ENCODE peak calls at places on chromosome 10, in seven cellular contexts. O, T, B, P, C, A and Z are unnamed samples.

GRCh38 chr10:70558871-70559810 is 43.4 kb downstream of the PRF1 start:
- DNase-seq in P (peak; percentile 91), A (peak; percentile 80), B (peak; percentile 75), C (no peak), O (peak; percentile 48), T (peak; percentile 65), Z (peak; percentile 19)

GRCh38 chr10:5812283-5813090 is 747 bp downstream of the GDI2 start:
- DNase-seq in C (no peak), T (no peak), O (no peak), A (peak; percentile 73), B (peak; percentile 82), P (peak; percentile 62), Z (peak; percentile 43)

GRCh38 chr10:17113889-17114288 is 15.7 kb downstream of the CUBN start:
- DNase-seq in B (no peak), T (no peak), O (no peak), P (no peak), A (no peak), C (no peak), Z (peak; percentile 46)

GRCh38 chr10:86053675-86054074 is 312.9 kb downstream of the GRID1 start:
- DNase-seq in B (no peak), P (no peak), A (no peak), C (no peak), T (no peak), O (no peak), Z (no peak)

GRCh38 chr10:115092555-115093285 is 445 bp upstream of the ATRNL1 start:
- DNase-seq in P (no peak), C (no peak), T (no peak), B (peak; percentile 92), O (no peak), A (peak; percentile 72), Z (peak; percentile 22)

GRCh38 chr10:58662314-58662713 is 149.6 kb downstream of the BICC1 start:
- DNase-seq in T (no peak), P (no peak), C (no peak), O (peak; percentile 89), A (no peak), B (no peak), Z (no peak)

GRCh38 chr10:119706521-119707278 is 19.1 kb upstream of the INPP5F start:
- DNase-seq in A (no peak), T (no peak), C (no peak), O (no peak), P (no peak), B (no peak), Z (no peak)

GRCh38 chr10:131500892-131501291 is 189.4 kb upstream of the TCERG1L start:
- DNase-seq in A (no peak), B (no peak), P (no peak), T (no peak), C (no peak), O (no peak), Z (no peak)

GRCh38 chr10:45373783-45374450 is at the start of gene ALOX5:
- DNase-seq in B (peak; percentile 66), A (peak; percentile 78), O (no peak), T (no peak), C (no peak), P (peak; percentile 93), Z (no peak)

GRCh38 chr10:97888641-97889262 is 39.1 kb downstream of the GOLGA7B start:
- DNase-seq in T (peak; percentile 58), C (no peak), P (no peak), B (peak; percentile 88), O (no peak), A (no peak), Z (peak; percentile 54)

GRCh38 chr10:47421057-47421952 is 37.2 kb upstream of the ZNF488 start:
- DNase-seq in B (no peak), P (no peak), T (peak; percentile 64), C (no peak), A (no peak), O (no peak), Z (no peak)

GRCh38 chr10:103659674-103660363 is 166.3 kb downstream of the NEURL1 start:
- DNase-seq in A (no peak), C (no peak), B (no peak), P (no peak), T (no peak), O (peak; percentile 75), Z (peak; percentile 52)

GRCh38 chr10:29344073-29344820 is 55.4 kb downstream of the LYZL1 start:
- DNase-seq in B (no peak), A (no peak), C (no peak), P (no peak), T (no peak), O (no peak), Z (peak; percentile 68)

GRCh38 chr10:46524471-46525176 is 31.8 kb downstream of the GPRIN2 start:
- DNase-seq in C (no peak), O (no peak), P (peak; percentile 70), A (no peak), B (peak; percentile 46), T (peak; percentile 21), Z (peak; percentile 51)

GRCh38 chr10:7520496-7521485 is 110.0 kb upstream of the SFMBT2 start:
- DNase-seq in O (no peak), P (no peak), C (peak; percentile 65), B (no peak), A (no peak), T (no peak), Z (no peak)

GRCh38 chr10:24132741-24133140 is 76.2 kb upstream of the KIAA1217 start:
- DNase-seq in T (no peak), A (no peak), B (no peak), O (no peak), P (no peak), C (no peak), Z (no peak)

GRCh38 chr10:129993621-129994020 is 29.5 kb upstream of the EBF3 start:
- DNase-seq in T (no peak), P (no peak), A (no peak), B (no peak), O (no peak), C (no peak), Z (no peak)

GRCh38 chr10:77311186-77311585 is 326.4 kb downstream of the KCNMA1 start:
- DNase-seq in B (no peak), O (no peak), C (no peak), T (no peak), A (no peak), P (peak; percentile 21), Z (no peak)

GRCh38 chr10:110500515-110500905 is 2.8 kb downstream of the DUSP5 start:
- DNase-seq in A (no peak), O (no peak), C (no peak), B (no peak), P (no peak), T (no peak), Z (peak; percentile 51)

GRCh38 chr10:127227663-127228062 is 31.3 kb upstream of the INSYN2A start:
- DNase-seq in P (no peak), C (no peak), O (peak; percentile 74), B (no peak), A (no peak), T (no peak), Z (no peak)

GRCh38 chr10:6128591-6129383 is 40.0 kb downstream of the RBM17 start:
- DNase-seq in C (no peak), T (no peak), A (no peak), O (no peak), B (peak; percentile 9), P (no peak), Z (peak; percentile 29)

GRCh38 chr10:93098816-93099215 is 25.1 kb downstream of the CYP26A1 start:
- DNase-seq in C (no peak), O (no peak), A (no peak), P (no peak), B (no peak), T (no peak), Z (no peak)

GRCh38 chr10:123583639-123584418 is 82.3 kb upstream of the GPR26 start:
- DNase-seq in O (peak; percentile 34), T (peak; percentile 63), C (no peak), B (peak; percentile 79), A (peak; percentile 94), P (peak; percentile 44), Z (peak; percentile 55)
- H2AFZ ChIP-seq in O (no peak overlapping the region), T (peak overlapping the region; percentile 74), C (no peak overlapping the region), B (no peak overlapping the region), A (peak overlapping the region; percentile 69), P (no peak overlapping the region), Z (no peak overlapping the region)

DNA sequence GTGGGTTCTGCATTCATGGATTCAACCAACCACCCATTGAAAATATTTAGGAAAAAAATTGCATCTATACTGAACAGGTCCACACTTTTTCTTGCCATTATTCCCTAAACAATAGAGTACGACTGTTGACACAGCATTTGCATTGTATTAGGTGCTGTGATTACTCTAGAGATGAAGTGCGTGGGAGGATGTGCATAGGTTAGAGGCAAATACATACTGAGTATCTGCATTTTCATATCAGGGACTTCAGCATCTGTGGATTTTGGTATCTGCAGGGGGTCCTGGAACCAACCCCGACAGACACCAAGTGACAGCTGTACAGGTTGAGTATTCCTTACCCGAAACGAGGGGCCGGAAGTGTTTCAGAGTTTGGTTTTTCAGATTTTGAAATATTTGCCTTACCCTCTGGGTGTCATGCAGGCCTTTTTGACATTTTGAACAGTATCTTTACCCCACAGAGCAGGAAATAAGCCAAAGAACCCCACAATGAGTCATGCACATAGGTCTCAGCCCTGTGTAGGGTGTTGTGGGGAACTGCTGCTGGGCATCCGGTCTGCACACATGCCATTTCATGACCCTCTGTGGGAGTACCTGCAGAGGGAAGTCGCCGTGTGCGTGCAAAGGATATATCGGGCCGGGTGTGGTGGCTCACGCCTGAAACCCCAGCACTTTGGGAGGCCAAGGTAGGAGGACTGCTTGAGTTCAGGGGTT is 14.5 kb downstream of the NUDT5 start:
- DNase-seq in T (no peak), A (no peak), C (peak; percentile 31), O (no peak), P (no peak), B (no peak), Z (no peak)
- TF ChIP-seq MAX in T (no peak), A (no peak), C (no peak), O (no peak), P (no peak), B (no peak), Z (no peak)

DNA sequence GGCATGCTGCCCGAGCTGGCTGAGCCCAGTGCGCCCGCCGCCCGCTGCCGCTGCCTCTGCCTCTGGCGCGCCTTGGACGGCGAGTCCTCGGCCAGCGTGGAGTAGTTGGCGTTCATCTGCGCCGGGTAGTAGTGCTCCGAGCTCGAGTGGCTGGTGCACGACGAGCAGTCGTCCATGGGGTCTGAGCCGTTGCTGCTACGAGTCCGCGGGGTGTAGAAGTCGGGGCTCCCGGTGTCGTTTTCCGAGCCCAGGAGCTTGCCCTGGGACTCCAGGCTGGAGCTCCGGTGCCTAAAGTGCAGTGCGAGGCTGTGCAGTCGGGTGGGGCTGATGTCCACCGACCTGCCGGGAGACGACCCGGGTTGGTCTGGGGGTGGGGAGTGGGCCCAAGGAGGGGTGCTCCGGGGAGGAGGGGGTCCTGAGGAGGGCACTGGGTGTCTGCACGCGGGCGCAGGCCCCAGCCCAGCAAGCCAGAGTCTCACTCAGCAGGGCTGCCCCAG is 70.5 kb downstream of the PRPF18 start:
- DNase-seq in O (no peak), A (no peak), C (no peak), P (no peak), B (no peak), T (no peak), Z (no peak)
- H2AFZ ChIP-seq in O (no peak overlapping the region), A (no peak overlapping the region), C (no peak overlapping the region), P (no peak overlapping the region), B (no peak overlapping the region), T (no peak overlapping the region), Z (no peak overlapping the region)

DNA sequence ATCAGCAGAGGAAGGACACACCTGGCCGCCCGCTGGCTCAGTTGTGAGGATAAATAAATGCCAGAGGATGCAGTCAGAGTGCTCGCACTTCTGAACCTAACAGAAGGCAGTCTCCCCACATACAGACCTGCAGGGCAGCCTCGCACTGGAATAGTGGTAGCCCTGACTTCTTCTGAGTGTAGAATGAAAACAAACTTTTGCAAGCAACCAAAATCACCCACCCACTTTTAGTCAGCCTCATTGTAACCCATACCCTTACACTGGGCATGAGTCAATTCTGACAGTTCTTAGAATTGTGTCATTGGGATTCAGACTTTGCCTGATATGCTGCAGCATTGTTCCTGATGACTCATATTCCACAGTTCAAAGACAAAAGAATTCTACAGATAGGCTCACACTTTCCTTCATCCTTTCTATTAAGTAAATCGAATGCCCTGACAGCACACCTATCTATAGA is 167.0 kb upstream of the CDK1 start:
- DNase-seq in T (peak; percentile 55), B (no peak), O (peak; percentile 15), A (no peak), P (peak; percentile 7), C (no peak), Z (peak; percentile 37)
- TF ChIP-seq MAX in T (peak; percentile 35), B (peak; percentile 48), O (no peak), A (no peak), P (no peak), C (no peak), Z (no peak)